ENCODE peak calls at places on chromosomes 5 and 9, in four cellular contexts. E, J, T and B are unnamed samples.
A peak's percentile ranks its signal among the peaks of the same experiment; 100 is the strongest.

GRCh38 chr5:143025376-143025775 is 255.2 kb downstream of the ARHGAP26 start:
- DNase-seq in T (no peak), E (no peak), J (no peak), B (no peak)

GRCh38 chr5:108168915-108169314 is 213.0 kb downstream of the FBXL17 start:
- DNase-seq in T (no peak), J (no peak), E (no peak), B (peak; percentile 4)

GRCh38 chr9:86668488-86668887 is 278.8 kb downstream of the GAS1 start:
- DNase-seq in E (no peak), T (no peak), J (no peak), B (no peak)

GRCh38 chr9:133580416-133580738 is 28.8 kb downstream of the FAM163B start:
- DNase-seq in J (no peak), E (no peak), T (no peak), B (no peak)

GRCh38 chr5:125085797-125086505 is 339.5 kb upstream of the ZNF608 start:
- DNase-seq in E (no peak), T (no peak), J (no peak), B (no peak)

GRCh38 chr5:32600057-32600622 is 14.8 kb downstream of the SUB1 start:
- DNase-seq in E (peak; percentile 92), J (no peak), T (peak; percentile 81), B (peak; percentile 25)

GRCh38 chr9:85508616-85509015 is 233.1 kb downstream of the AGTPBP1 start:
- DNase-seq in J (no peak), E (no peak), T (no peak), B (no peak)

GRCh38 chr9:85743290-85744128 is 1.8 kb upstream of the AGTPBP1 start:
- DNase-seq in J (no peak), E (peak; percentile 98), T (no peak), B (peak; percentile 90)

GRCh38 chr5:114391321-114391720 is 29.5 kb downstream of the KCNN2 start:
- DNase-seq in E (peak; percentile 33), J (no peak), T (peak; percentile 45), B (no peak)

GRCh38 chr5:45533692-45534091 is 162.5 kb downstream of the HCN1 start:
- DNase-seq in J (no peak), E (no peak), T (no peak), B (no peak)

GRCh38 chr9:89877051-89878002 is 272.5 kb downstream of the GADD45G start:
- DNase-seq in J (no peak), T (no peak), E (no peak), B (no peak)

GRCh38 chr5:173707392-173707791 is 90.9 kb upstream of the BOD1 start:
- DNase-seq in E (peak; percentile 64), J (peak; percentile 97), T (no peak), B (peak; percentile 84)

GRCh38 chr9:80881350-80881749 is 808.0 kb downstream of the TLE1 start:
- DNase-seq in T (no peak), E (no peak), J (no peak), B (no peak)

GRCh38 chr5:133456933-133457402 is 155.4 kb downstream of the FSTL4 start:
- DNase-seq in J (no peak), E (no peak), T (no peak), B (peak; percentile 40)

GRCh38 chr5:136309932-136310598 is 55.3 kb downstream of the TRPC7 start:
- DNase-seq in J (no peak), T (no peak), E (no peak), B (no peak)

GRCh38 chr9:128149951-128150593 is 819 bp downstream of the LCN2 start:
- DNase-seq in T (no peak), E (no peak), J (no peak), B (no peak)

DNA sequence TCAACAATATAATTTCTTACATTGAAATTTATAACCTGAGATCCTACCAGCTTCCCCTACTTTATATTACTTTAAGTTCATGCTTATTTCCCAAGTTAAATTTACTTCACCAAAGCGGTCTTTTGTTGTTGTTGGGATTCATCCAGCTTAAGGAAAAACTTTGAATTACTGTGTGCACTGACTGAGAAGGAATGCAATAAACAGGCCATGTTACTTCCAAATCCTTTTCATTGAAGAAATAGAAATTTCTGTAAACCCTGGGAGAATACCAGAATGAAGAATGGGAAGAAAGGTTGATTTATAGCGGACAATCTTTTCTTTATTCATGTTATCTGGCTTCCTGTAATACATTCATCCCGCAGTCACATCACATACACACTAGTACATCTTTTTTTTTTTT is 8.8 kb downstream of the PCA3 start:
- DNase-seq in T (peak; percentile 17), J (no peak), E (peak; percentile 65), B (no peak)
- H3K27me3 ChIP-seq in T (peaks cover 6% of the 10 kb centered on the region), J (no peaks in the 10 kb centered on the region), E (peaks cover 3% of the 10 kb centered on the region), B (peaks cover 6% of the 10 kb centered on the region)

GRCh38 chr5:7855611-7856010 is 4.7 kb upstream of the CFAP90 start:
- DNase-seq in J (no peak), T (no peak), E (no peak), B (no peak)

GRCh38 chr5:7852988-7853387 is 2.1 kb upstream of the CFAP90 start:
- DNase-seq in J (no peak), T (no peak), E (no peak), B (no peak)

GRCh38 chr5:7856855-7857254 is 5.9 kb upstream of the CFAP90 start:
- DNase-seq in T (peak; percentile 13), E (peak; percentile 31), J (peak; percentile 77), B (no peak)

GRCh38 chr5:7857361-7857760 is 6.4 kb upstream of the CFAP90 start:
- DNase-seq in J (no peak), T (no peak), E (no peak), B (no peak)

DNA sequence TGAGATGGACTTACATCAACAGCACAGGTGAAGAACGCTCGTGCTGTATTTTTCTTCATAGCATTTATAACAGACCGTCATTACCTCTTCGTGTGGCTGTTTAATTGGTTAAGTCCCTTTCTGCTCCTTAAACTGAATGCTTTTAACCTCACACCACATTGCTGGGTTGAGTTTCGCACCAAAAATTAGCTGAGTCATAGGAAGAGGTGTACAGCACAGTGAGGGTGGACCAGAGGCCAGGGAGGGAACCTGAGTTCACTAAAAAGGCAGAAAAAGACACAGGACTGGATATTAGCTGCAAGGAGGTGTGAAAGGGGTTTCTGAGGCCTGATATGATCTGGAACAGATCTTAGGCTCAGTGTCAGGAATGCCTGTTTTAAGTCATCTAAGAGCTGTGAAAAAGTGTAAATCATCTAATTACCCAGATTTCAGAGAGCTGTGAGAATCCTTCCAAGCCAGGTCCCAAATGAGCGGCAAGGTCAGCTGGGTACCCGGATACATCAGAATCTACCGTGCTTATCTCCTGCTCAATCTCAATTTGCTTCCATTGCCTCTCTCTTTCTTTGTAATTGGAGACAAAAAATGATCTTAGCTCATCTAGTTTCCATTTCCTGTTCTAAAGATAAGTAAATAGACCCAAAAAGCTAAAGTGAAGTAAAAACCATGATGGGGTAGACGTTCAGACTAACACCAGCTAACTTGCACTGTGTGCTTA is 7.1 kb upstream of the CFAP90 start:
- DNase-seq in T (no peak), J (no peak), E (peak; percentile 26), B (no peak)
- H3K4me2 ChIP-seq in T (no peak overlapping the region), J (no peak overlapping the region), E (no peak overlapping the region), B (no peak overlapping the region)

DNA sequence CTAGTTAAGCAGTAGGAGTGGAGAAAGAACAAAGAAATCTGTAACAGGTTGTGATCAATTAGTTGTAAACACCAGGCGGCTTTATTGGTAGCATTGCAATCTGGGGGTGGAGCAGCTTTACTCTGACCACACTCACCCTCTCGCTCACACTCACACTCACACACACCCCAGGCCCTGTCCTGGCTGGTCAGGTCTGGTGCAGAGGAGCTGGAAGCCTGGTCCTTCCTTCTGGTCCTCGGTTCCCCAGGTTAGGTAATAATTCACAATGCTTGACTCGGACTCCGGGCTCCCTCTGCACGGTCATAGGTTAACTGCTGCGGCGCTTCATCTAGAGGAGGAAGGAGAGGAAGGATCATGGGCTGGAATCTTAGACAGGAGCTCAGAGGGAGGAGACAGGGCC is 1.6 kb downstream of the CCL19 start:
- DNase-seq in J (no peak), T (no peak), E (no peak), B (no peak)
- H3K27me3 ChIP-seq in J (no peaks in the 10 kb centered on the region), T (peaks cover 7% of the 10 kb centered on the region), E (no peaks in the 10 kb centered on the region), B (no peaks in the 10 kb centered on the region)

GRCh38 chr5:120139039-120139438 is 325.1 kb upstream of the PRR16 start:
- DNase-seq in J (no peak), E (peak; percentile 91), T (peak; percentile 64), B (peak; percentile 94)
- H3K4me2 ChIP-seq in J (no peak overlapping the region), E (no peak overlapping the region), T (no peak overlapping the region), B (peak overlapping the region; percentile 22)

DNA sequence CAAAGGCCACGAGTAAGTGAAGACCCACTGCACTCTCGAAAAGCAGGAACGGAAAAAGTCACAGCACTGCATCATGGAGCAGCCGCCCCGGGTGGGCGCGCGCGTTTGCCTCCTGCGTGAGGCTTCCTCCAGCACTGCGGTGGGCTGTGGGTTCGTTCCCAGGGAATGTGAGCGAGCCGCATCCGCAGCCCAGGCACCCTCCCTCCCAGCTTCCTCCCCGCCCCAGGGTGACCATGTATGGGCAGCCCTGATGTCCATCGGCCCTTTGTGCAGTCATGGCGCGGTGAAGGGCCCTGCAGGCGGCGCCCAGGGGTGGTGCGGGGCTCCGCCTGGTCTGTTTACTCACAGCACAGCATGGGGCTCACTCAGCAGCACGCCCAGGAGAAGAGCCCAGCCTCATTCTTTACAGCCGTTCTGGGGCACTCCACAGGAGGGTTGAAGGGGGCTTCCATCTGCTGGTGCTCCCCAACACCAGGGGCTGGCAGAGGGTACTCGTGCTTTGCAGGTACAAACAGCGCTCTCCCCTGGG is 32.7 kb downstream of the KCNT1 start:
- DNase-seq in T (no peak), E (no peak), J (no peak), B (no peak)
- H3K27me3 ChIP-seq in T (peaks cover 7% of the 10 kb centered on the region), E (no peaks in the 10 kb centered on the region), J (no peaks in the 10 kb centered on the region), B (peaks cover 15% of the 10 kb centered on the region)